ENCODE peak calls at places on chromosome 11, in seven cellular contexts. One of them, this sample, is unnamed.

GRCh38 chr11:17542249-17542648 is 2.0 kb downstream of the USH1C start:
- DNase-seq in MM.1S: no peak
- DNase-seq in AG04450: no peak
- DNase-seq in GM23248: no peak
- DNase-seq in upper lobe of left lung: no peak
- DNase-seq in psoas muscle: no peak
- DNase-seq in Peyer's patch: peak
- DNase-seq in this sample: no peak

GRCh38 chr11:2398664-2399355 is 1.7 kb upstream of the TSSC4 start:
- DNase-seq in MM.1S: no peak
- DNase-seq in upper lobe of left lung: no peak
- DNase-seq in GM23248: no peak
- DNase-seq in psoas muscle: no peak
- DNase-seq in Peyer's patch: no peak
- DNase-seq in AG04450: no peak
- DNase-seq in this sample: no peak

GRCh38 chr11:82996966-82997606 is 74.6 kb downstream of the RAB30 start:
- DNase-seq in psoas muscle: no peak
- DNase-seq in upper lobe of left lung: no peak
- DNase-seq in Peyer's patch: peak
- DNase-seq in AG04450: no peak
- DNase-seq in MM.1S: peak
- DNase-seq in GM23248: no peak
- DNase-seq in this sample: no peak

GRCh38 chr11:121143921-121144320 is 42.9 kb downstream of the TECTA start:
- DNase-seq in Peyer's patch: no peak
- DNase-seq in GM23248: no peak
- DNase-seq in AG04450: no peak
- DNase-seq in upper lobe of left lung: no peak
- DNase-seq in psoas muscle: no peak
- DNase-seq in MM.1S: no peak
- DNase-seq in this sample: no peak

GRCh38 chr11:3984896-3985295 is 109.7 kb upstream of the RRM1 start:
- DNase-seq in AG04450: no peak
- DNase-seq in MM.1S: no peak
- DNase-seq in psoas muscle: no peak
- DNase-seq in Peyer's patch: no peak
- DNase-seq in GM23248: no peak
- DNase-seq in upper lobe of left lung: no peak
- DNase-seq in this sample: no peak

GRCh38 chr11:24457985-24458384 is 38.9 kb upstream of the LUZP2 start:
- DNase-seq in MM.1S: no peak
- DNase-seq in psoas muscle: no peak
- DNase-seq in GM23248: no peak
- DNase-seq in upper lobe of left lung: no peak
- DNase-seq in Peyer's patch: no peak
- DNase-seq in AG04450: no peak
- DNase-seq in this sample: no peak

GRCh38 chr11:133980665-133981064 is 23.9 kb upstream of the IGSF9B start:
- DNase-seq in Peyer's patch: no peak
- DNase-seq in AG04450: no peak
- DNase-seq in GM23248: no peak
- DNase-seq in psoas muscle: no peak
- DNase-seq in upper lobe of left lung: no peak
- DNase-seq in MM.1S: no peak
- DNase-seq in this sample: no peak

GRCh38 chr11:127651175-127651887 is 650.8 kb upstream of the KIRREL3 start:
- DNase-seq in upper lobe of left lung: no peak
- DNase-seq in AG04450: peak
- DNase-seq in psoas muscle: no peak
- DNase-seq in MM.1S: no peak
- DNase-seq in GM23248: peak
- DNase-seq in Peyer's patch: no peak
- DNase-seq in this sample: no peak

GRCh38 chr11:36452987-36453386 is 57.1 kb downstream of the TRAF6 start:
- DNase-seq in upper lobe of left lung: no peak
- DNase-seq in AG04450: no peak
- DNase-seq in GM23248: no peak
- DNase-seq in psoas muscle: no peak
- DNase-seq in MM.1S: no peak
- DNase-seq in Peyer's patch: no peak
- DNase-seq in this sample: no peak

GRCh38 chr11:2380807-2381350 is 3.8 kb downstream of the CD81 start:
- DNase-seq in AG04450: no peak
- DNase-seq in MM.1S: no peak
- DNase-seq in upper lobe of left lung: peak
- DNase-seq in GM23248: peak
- DNase-seq in Peyer's patch: no peak
- DNase-seq in psoas muscle: peak
- DNase-seq in this sample: no peak

GRCh38 chr11:18524248-18524647 is 2.5 kb downstream of the TSG101 start:
- DNase-seq in psoas muscle: no peak
- DNase-seq in AG04450: no peak
- DNase-seq in Peyer's patch: no peak
- DNase-seq in MM.1S: no peak
- DNase-seq in upper lobe of left lung: no peak
- DNase-seq in GM23248: no peak
- DNase-seq in this sample: no peak

GRCh38 chr11:12126352-12127019 is 16.1 kb downstream of the MICAL2 start:
- DNase-seq in MM.1S: no peak
- DNase-seq in Peyer's patch: no peak
- DNase-seq in AG04450: no peak
- DNase-seq in upper lobe of left lung: peak
- DNase-seq in psoas muscle: no peak
- DNase-seq in GM23248: peak
- DNase-seq in this sample: peak

GRCh38 chr11:34916810-34917780 is 677 bp downstream of the PDHX start:
- DNase-seq in AG04450: no peak
- DNase-seq in Peyer's patch: no peak
- DNase-seq in MM.1S: no peak
- DNase-seq in GM23248: peak
- DNase-seq in upper lobe of left lung: no peak
- DNase-seq in psoas muscle: no peak
- DNase-seq in this sample: no peak

GRCh38 chr11:70073188-70073817 is 4.8 kb upstream of the ANO1 start:
- DNase-seq in GM23248: peak
- DNase-seq in upper lobe of left lung: peak
- DNase-seq in Peyer's patch: no peak
- DNase-seq in AG04450: peak
- DNase-seq in psoas muscle: no peak
- DNase-seq in MM.1S: no peak
- DNase-seq in this sample: no peak

GRCh38 chr11:12531681-12532080 is 142.5 kb upstream of the TEAD1 start:
- DNase-seq in psoas muscle: no peak
- DNase-seq in MM.1S: no peak
- DNase-seq in GM23248: peak
- DNase-seq in Peyer's patch: no peak
- DNase-seq in AG04450: no peak
- DNase-seq in upper lobe of left lung: no peak
- DNase-seq in this sample: no peak

GRCh38 chr11:110571286-110571685 is 141.0 kb downstream of the ARHGAP20 start:
- DNase-seq in Peyer's patch: no peak
- DNase-seq in upper lobe of left lung: no peak
- DNase-seq in psoas muscle: no peak
- DNase-seq in AG04450: no peak
- DNase-seq in GM23248: no peak
- DNase-seq in MM.1S: no peak
- DNase-seq in this sample: no peak

GRCh38 chr11:120912504-120912903 is 111.4 kb upstream of the TBCEL start:
- DNase-seq in upper lobe of left lung: no peak
- DNase-seq in AG04450: peak
- DNase-seq in GM23248: peak
- DNase-seq in psoas muscle: no peak
- DNase-seq in Peyer's patch: no peak
- DNase-seq in MM.1S: no peak
- DNase-seq in this sample: no peak

GRCh38 chr11:120308081-120308480 is 17.0 kb upstream of the TLCD5 start:
- DNase-seq in MM.1S: no peak
- DNase-seq in psoas muscle: no peak
- DNase-seq in Peyer's patch: no peak
- DNase-seq in GM23248: no peak
- DNase-seq in upper lobe of left lung: no peak
- DNase-seq in AG04450: no peak
- DNase-seq in this sample: no peak

GRCh38 chr11:122165972-122166371 is 50.0 kb upstream of the BLID start:
- DNase-seq in Peyer's patch: no peak
- DNase-seq in GM23248: peak
- DNase-seq in psoas muscle: no peak
- DNase-seq in AG04450: no peak
- DNase-seq in MM.1S: peak
- DNase-seq in upper lobe of left lung: no peak
- DNase-seq in this sample: no peak

GRCh38 chr11:10325398-10326079 is 20.7 kb downstream of the ADM start:
- DNase-seq in psoas muscle: no peak
- DNase-seq in Peyer's patch: no peak
- DNase-seq in GM23248: peak
- DNase-seq in AG04450: peak
- DNase-seq in upper lobe of left lung: no peak
- DNase-seq in MM.1S: no peak
- DNase-seq in this sample: no peak

GRCh38 chr11:18749681-18750319 is 23.8 kb upstream of the IGSF22 start:
- DNase-seq in psoas muscle: no peak
- DNase-seq in AG04450: peak
- DNase-seq in GM23248: peak
- DNase-seq in upper lobe of left lung: no peak
- DNase-seq in MM.1S: no peak
- DNase-seq in Peyer's patch: no peak
- DNase-seq in this sample: no peak

GRCh38 chr11:108693852-108694251 is 29.0 kb downstream of the DDX10 start:
- DNase-seq in MM.1S: no peak
- DNase-seq in upper lobe of left lung: no peak
- DNase-seq in AG04450: no peak
- DNase-seq in Peyer's patch: no peak
- DNase-seq in GM23248: peak
- DNase-seq in psoas muscle: no peak
- DNase-seq in this sample: no peak

DNA sequence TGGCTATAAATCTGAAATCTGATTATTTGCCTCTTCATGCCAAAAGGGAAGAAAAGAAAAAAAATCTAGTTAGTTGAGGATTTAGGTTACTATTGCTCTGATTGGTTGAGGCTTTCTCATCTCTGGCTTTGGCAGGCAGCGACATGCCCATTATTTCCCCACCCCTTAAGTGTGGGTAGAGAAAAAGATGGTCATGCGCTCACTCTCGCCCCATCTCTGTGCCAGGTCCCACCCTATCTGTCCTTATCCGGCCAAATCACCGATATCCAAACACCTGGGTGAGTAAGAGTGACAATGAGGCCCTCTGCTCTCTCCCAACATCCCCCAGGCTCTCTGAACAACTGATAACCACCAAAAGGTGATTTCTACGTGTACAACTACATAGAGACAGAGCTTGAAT is 31.2 kb upstream of the SNX19 start:
- DNase-seq in MM.1S: no peak
- DNase-seq in GM23248: no peak
- DNase-seq in Peyer's patch: no peak
- DNase-seq in upper lobe of left lung: no peak
- DNase-seq in AG04450: no peak
- DNase-seq in psoas muscle: no peak
- DNase-seq in this sample: peak
- H3K27ac ChIP-seq in MM.1S: no peak
- H3K27ac ChIP-seq in GM23248: no peak
- H3K27ac ChIP-seq in Peyer's patch: no peak
- H3K27ac ChIP-seq in upper lobe of left lung: no peak
- H3K27ac ChIP-seq in AG04450: no peak
- H3K27ac ChIP-seq in psoas muscle: no peak
- H3K27ac ChIP-seq in this sample: peak

GRCh38 chr11:132716037-132716436 is 816.3 kb downstream of the OPCML start:
- DNase-seq in MM.1S: no peak
- DNase-seq in psoas muscle: no peak
- DNase-seq in Peyer's patch: no peak
- DNase-seq in AG04450: no peak
- DNase-seq in GM23248: no peak
- DNase-seq in upper lobe of left lung: no peak
- DNase-seq in this sample: no peak

GRCh38 chr11:132717824-132718223 is 814.5 kb downstream of the OPCML start:
- DNase-seq in upper lobe of left lung: no peak
- DNase-seq in AG04450: no peak
- DNase-seq in MM.1S: no peak
- DNase-seq in Peyer's patch: no peak
- DNase-seq in GM23248: no peak
- DNase-seq in psoas muscle: no peak
- DNase-seq in this sample: no peak

GRCh38 chr11:132719684-132720083 is 812.6 kb downstream of the OPCML start:
- DNase-seq in upper lobe of left lung: no peak
- DNase-seq in psoas muscle: no peak
- DNase-seq in MM.1S: peak
- DNase-seq in Peyer's patch: no peak
- DNase-seq in GM23248: peak
- DNase-seq in AG04450: no peak
- DNase-seq in this sample: no peak

GRCh38 chr11:132718711-132719641 is 813.3 kb downstream of the OPCML start:
- DNase-seq in upper lobe of left lung: no peak
- DNase-seq in AG04450: no peak
- DNase-seq in Peyer's patch: no peak
- DNase-seq in psoas muscle: no peak
- DNase-seq in MM.1S: peak
- DNase-seq in GM23248: peak
- DNase-seq in this sample: no peak

GRCh38 chr11:132715041-132715440 is 817.3 kb downstream of the OPCML start:
- DNase-seq in GM23248: peak
- DNase-seq in upper lobe of left lung: no peak
- DNase-seq in psoas muscle: no peak
- DNase-seq in AG04450: no peak
- DNase-seq in MM.1S: no peak
- DNase-seq in Peyer's patch: no peak
- DNase-seq in this sample: no peak
- H3K27ac ChIP-seq in GM23248: no peak
- H3K27ac ChIP-seq in upper lobe of left lung: no peak
- H3K27ac ChIP-seq in psoas muscle: no peak
- H3K27ac ChIP-seq in AG04450: no peak
- H3K27ac ChIP-seq in MM.1S: no peak
- H3K27ac ChIP-seq in Peyer's patch: no peak
- H3K27ac ChIP-seq in this sample: no peak

GRCh38 chr11:123173040-123173855 is 21.8 kb downstream of the CLMP start:
- DNase-seq in Peyer's patch: no peak
- DNase-seq in MM.1S: no peak
- DNase-seq in upper lobe of left lung: no peak
- DNase-seq in AG04450: peak
- DNase-seq in psoas muscle: no peak
- DNase-seq in GM23248: peak
- DNase-seq in this sample: peak
- H3K27ac ChIP-seq in Peyer's patch: no peak
- H3K27ac ChIP-seq in MM.1S: no peak
- H3K27ac ChIP-seq in upper lobe of left lung: no peak
- H3K27ac ChIP-seq in AG04450: peak
- H3K27ac ChIP-seq in psoas muscle: no peak
- H3K27ac ChIP-seq in GM23248: peak
- H3K27ac ChIP-seq in this sample: peak

DNA sequence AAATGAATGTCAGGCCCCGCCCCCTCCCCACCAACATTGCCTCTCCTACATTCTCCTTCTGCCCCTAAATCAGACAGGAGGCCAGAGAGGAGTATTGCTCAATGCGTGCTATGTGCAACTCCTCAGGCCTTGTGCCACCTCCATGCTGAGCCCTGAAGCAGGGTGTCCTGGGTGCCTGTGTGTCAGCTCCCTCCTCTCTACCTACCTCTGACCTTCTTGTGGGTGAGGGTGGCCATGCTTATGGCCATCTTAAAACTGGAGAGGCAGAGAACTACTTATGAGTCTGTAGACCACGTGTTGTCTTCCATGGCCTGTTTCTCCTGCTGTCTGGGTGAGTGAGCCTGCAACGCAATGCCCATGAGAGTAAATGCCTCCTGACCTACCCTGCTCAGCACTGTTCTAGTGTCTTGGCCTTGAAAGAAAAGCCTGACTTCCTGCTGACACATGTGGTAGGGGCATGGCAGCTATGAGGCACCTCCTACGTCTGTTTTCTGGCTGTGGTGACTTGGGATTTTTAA is 10.5 kb downstream of the MCAM start:
- DNase-seq in upper lobe of left lung: no peak
- DNase-seq in GM23248: peak
- DNase-seq in Peyer's patch: no peak
- DNase-seq in psoas muscle: peak
- DNase-seq in MM.1S: no peak
- DNase-seq in AG04450: no peak
- DNase-seq in this sample: no peak
- H3K27ac ChIP-seq in upper lobe of left lung: peak
- H3K27ac ChIP-seq in GM23248: peak
- H3K27ac ChIP-seq in Peyer's patch: no peak
- H3K27ac ChIP-seq in psoas muscle: peak
- H3K27ac ChIP-seq in MM.1S: no peak
- H3K27ac ChIP-seq in AG04450: peak
- H3K27ac ChIP-seq in this sample: no peak